ENCODE peak calls at places on chromosomes 12 and 14, in four cellular contexts. One of them, this sample, is unnamed.

GRCh38 chr12:47904647-47905312 is at the start of gene VDR:
- DNase-seq in NCI-H526: peak
- DNase-seq in GM23248: peak
- DNase-seq in GM03348: peak
- DNase-seq in this sample: peak

GRCh38 chr12:88633312-88633711 is 53.0 kb upstream of the KITLG start:
- DNase-seq in NCI-H526: no peak
- DNase-seq in GM23248: peak
- DNase-seq in GM03348: no peak
- DNase-seq in this sample: no peak

GRCh38 chr12:6367065-6367968 is 8.0 kb downstream of the SCNN1A start:
- DNase-seq in NCI-H526: no peak
- DNase-seq in GM23248: no peak
- DNase-seq in GM03348: no peak
- DNase-seq in this sample: no peak

GRCh38 chr12:110317921-110318320 is 36.9 kb downstream of the ATP2A2 start:
- DNase-seq in NCI-H526: no peak
- DNase-seq in GM23248: peak
- DNase-seq in GM03348: peak
- DNase-seq in this sample: no peak

GRCh38 chr14:34081576-34082136 is 130.8 kb upstream of the EGLN3 start:
- DNase-seq in NCI-H526: peak
- DNase-seq in GM23248: peak
- DNase-seq in GM03348: no peak
- DNase-seq in this sample: no peak

GRCh38 chr12:124026755-124027745 is 54.0 kb downstream of the ZNF664 start:
- DNase-seq in NCI-H526: no peak
- DNase-seq in GM23248: peak
- DNase-seq in GM03348: peak
- DNase-seq in this sample: peak

GRCh38 chr12:26791328-26791791 is 41.6 kb downstream of the ITPR2 start:
- DNase-seq in NCI-H526: no peak
- DNase-seq in GM23248: peak
- DNase-seq in GM03348: peak
- DNase-seq in this sample: no peak

GRCh38 chr14:71591929-71592328 is 340.3 kb upstream of the RGS6 start:
- DNase-seq in NCI-H526: no peak
- DNase-seq in GM23248: peak
- DNase-seq in GM03348: peak
- DNase-seq in this sample: no peak

GRCh38 chr12:116818341-116818856 is 62.8 kb downstream of the HRK start:
- DNase-seq in NCI-H526: no peak
- DNase-seq in GM23248: peak
- DNase-seq in GM03348: no peak
- DNase-seq in this sample: peak

GRCh38 chr14:68222726-68223125 is 403.1 kb downstream of the RAD51B start:
- DNase-seq in NCI-H526: no peak
- DNase-seq in GM23248: no peak
- DNase-seq in GM03348: no peak
- DNase-seq in this sample: no peak

GRCh38 chr14:20652996-20653975 is 11.8 kb upstream of the OR6S1 start:
- DNase-seq in NCI-H526: no peak
- DNase-seq in GM23248: peak
- DNase-seq in GM03348: no peak
- DNase-seq in this sample: no peak

GRCh38 chr12:1878695-1879094 is 39.8 kb downstream of the CACNA2D4 start:
- DNase-seq in NCI-H526: no peak
- DNase-seq in GM23248: no peak
- DNase-seq in GM03348: no peak
- DNase-seq in this sample: no peak

GRCh38 chr12:110688446-110689001 is 391 bp downstream of the HVCN1 start:
- DNase-seq in NCI-H526: no peak
- DNase-seq in GM23248: peak
- DNase-seq in GM03348: peak
- DNase-seq in this sample: no peak

This sample was measured in heart right ventricle.